ENCODE peak calls at places on chromosomes 13 and 19, in six cellular contexts. I is nucleus accumbens, B is progenitor cell of endocrine pancreas, H is ELF-1, R is heart left ventricle, M is T1000. G is an unnamed sample.

GRCh38 chr13:32940601-32941000 is 75.6 kb upstream of the KL start:
- DNase-seq in I (no peak), B (no peak), H (no peak), R (peak), M (no peak), G (no peak)

GRCh38 chr13:76928456-76928855 is 19.9 kb upstream of the ACOD1 start:
- DNase-seq in I (no peak), B (no peak), H (no peak), R (no peak), M (no peak), G (no peak)

GRCh38 chr19:40433391-40434216 is 7.8 kb upstream of the SERTAD1 start:
- DNase-seq in I (peak), B (peak), H (peak), R (peak), M (peak), G (peak)

GRCh38 chr13:110320645-110321044 is 13.6 kb downstream of the COL4A2 start:
- DNase-seq in I (no peak), B (no peak), H (no peak), R (no peak), M (no peak), G (no peak)

GRCh38 chr19:12364391-12365093 is 941 bp downstream of the ZNF442 start:
- DNase-seq in I (no peak), B (no peak), H (peak), R (no peak), M (peak), G (no peak)

GRCh38 chr19:13103961-13104847 is 1.5 kb upstream of the LYL1 start:
- DNase-seq in I (no peak), B (no peak), H (no peak), R (peak), M (no peak), G (no peak)

GRCh38 chr19:54574051-54574450 is 461 bp downstream of the LILRA2 start:
- DNase-seq in I (no peak), B (no peak), H (no peak), R (no peak), M (no peak), G (no peak)

GRCh38 chr13:106114981-106115554 is 420.4 kb downstream of the EFNB2 start:
- DNase-seq in I (no peak), B (no peak), H (no peak), R (no peak), M (no peak), G (no peak)

GRCh38 chr19:57665261-57665806 is 3.4 kb upstream of the ZSCAN4 start:
- DNase-seq in I (no peak), B (no peak), H (no peak), R (no peak), M (no peak), G (no peak)

GRCh38 chr13:112444001-112444311 is 67.8 kb downstream of the SPACA7 start:
- DNase-seq in I (no peak), B (peak), H (peak), R (peak), M (no peak), G (no peak)

GRCh38 chr19:17553256-17553655 is 2.2 kb upstream of the COLGALT1 start:
- DNase-seq in I (no peak), B (no peak), H (peak), R (no peak), M (peak), G (no peak)

GRCh38 chr19:55173717-55174409 is 6.2 kb downstream of the SYT5 start:
- DNase-seq in I (no peak), B (no peak), H (peak), R (no peak), M (peak), G (peak)

GRCh38 chr13:101626925-101627555 is 174.6 kb downstream of the ITGBL1 start:
- DNase-seq in I (no peak), B (no peak), H (no peak), R (no peak), M (no peak), G (no peak)

GRCh38 chr19:2680808-2681207 is 21.7 kb downstream of the GNG7 start:
- DNase-seq in I (no peak), B (no peak), H (no peak), R (no peak), M (no peak), G (no peak)

GRCh38 chr13:35855531-35856019 is 275.6 kb downstream of the DCLK1 start:
- DNase-seq in I (peak), B (no peak), H (peak), R (no peak), M (no peak), G (no peak)

GRCh38 chr19:16795731-16796130 is 33.5 kb upstream of the SIN3B start:
- DNase-seq in I (no peak), B (no peak), H (no peak), R (no peak), M (no peak), G (no peak)

GRCh38 chr13:67048793-67049150 is 181.4 kb downstream of the PCDH9 start:
- DNase-seq in I (no peak), B (no peak), H (no peak), R (no peak), M (no peak), G (no peak)

GRCh38 chr13:106528711-106529414 is 6.6 kb downstream of the EFNB2 start:
- DNase-seq in I (no peak), B (no peak), H (peak), R (no peak), M (no peak), G (no peak)

GRCh38 chr13:43388282-43389034 is 365.1 kb downstream of the DNAJC15 start:
- DNase-seq in I (no peak), B (no peak), H (no peak), R (no peak), M (no peak), G (no peak)

GRCh38 chr19:18393836-18394235 is 3.6 kb downstream of the LRRC25 start:
- DNase-seq in I (no peak), B (no peak), H (no peak), R (peak), M (no peak), G (no peak)

GRCh38 chr19:38035515-38036495 is 128.8 kb downstream of the SIPA1L3 start:
- DNase-seq in I (no peak), B (no peak), H (no peak), R (no peak), M (no peak), G (no peak)

GRCh38 chr19:18023596-18024212 is 15.7 kb downstream of the ARRDC2 start:
- DNase-seq in I (no peak), B (no peak), H (no peak), R (peak), M (no peak), G (no peak)